ENCODE peak calls at places on chromosomes 1 and 21, in four cellular contexts. C, Q, U and V are unnamed samples.

GRCh38 chr1:9115656-9116205 is 13.2 kb downstream of the GPR157 start:
- DNase-seq in C (no peak), Q (peak; percentile 49), U (no peak), V (no peak)

GRCh38 chr1:98399219-98399618 is 262.3 kb upstream of the SNX7 start:
- DNase-seq in C (no peak), Q (no peak), U (no peak), V (no peak)

GRCh38 chr1:67134692-67135091 is at the start of gene C1orf141:
- DNase-seq in C (no peak), Q (no peak), U (peak; percentile 8), V (peak; percentile 25)

GRCh38 chr1:210132582-210132981 is 100.0 kb upstream of the SERTAD4 start:
- DNase-seq in C (no peak), Q (peak; percentile 6), U (no peak), V (no peak)

GRCh38 chr1:156922986-156923564 is 2.6 kb downstream of the LRRC71 start:
- DNase-seq in C (no peak), Q (no peak), U (no peak), V (no peak)

GRCh38 chr1:228004331-228004871 is 2.4 kb upstream of the WNT3A start:
- DNase-seq in C (no peak), Q (peak; percentile 54), U (no peak), V (peak; percentile 84)

GRCh38 chr21:45087022-45087823 is 12.8 kb downstream of the ADARB1 start:
- DNase-seq in C (no peak), Q (no peak), U (no peak), V (no peak)

GRCh38 chr21:42313501-42313969 is 1.7 kb downstream of the TFF3 start:
- DNase-seq in C (peak; percentile 66), Q (no peak), U (no peak), V (no peak)

GRCh38 chr1:37410815-37411214 is 63.6 kb upstream of the ZC3H12A start:
- DNase-seq in C (no peak), Q (peak; percentile 27), U (no peak), V (no peak)

GRCh38 chr1:201290551-201290950 is 7.2 kb downstream of the PKP1 start:
- DNase-seq in C (no peak), Q (no peak), U (no peak), V (no peak)

GRCh38 chr1:176795929-176796328 is 333.0 kb downstream of the PAPPA2 start:
- DNase-seq in C (no peak), Q (no peak), U (no peak), V (no peak)

GRCh38 chr21:22585558-22585957 is 1587.3 kb downstream of the NCAM2 start:
- DNase-seq in C (no peak), Q (no peak), U (no peak), V (no peak)

GRCh38 chr1:16175610-16176553 is 20.0 kb upstream of the EPHA2 start:
- DNase-seq in C (peak; percentile 86), Q (no peak), U (peak; percentile 80), V (no peak)

GRCh38 chr1:225820522-225821120 is 10.7 kb downstream of the EPHX1 start:
- DNase-seq in C (no peak), Q (no peak), U (no peak), V (no peak)

GRCh38 chr21:45874716-45875415 is 106.7 kb upstream of the COL6A1 start:
- DNase-seq in C (peak; percentile 57), Q (no peak), U (no peak), V (no peak)

GRCh38 chr1:172779501-172779900 is 120.6 kb downstream of the FASLG start:
- DNase-seq in C (no peak), Q (no peak), U (no peak), V (no peak)

GRCh38 chr1:31672988-31673387 is 28.3 kb upstream of the PEF1 start:
- DNase-seq in C (no peak), Q (no peak), U (no peak), V (no peak)

GRCh38 chr1:160999376-160999775 is 21.6 kb downstream of the F11R start:
- DNase-seq in C (no peak), Q (no peak), U (no peak), V (no peak)

GRCh38 chr1:57546527-57546926 is 122.7 kb upstream of the DAB1 start:
- DNase-seq in C (no peak), Q (no peak), U (no peak), V (no peak)

GRCh38 chr1:15985611-15986272 is 9.8 kb upstream of the ZBTB17 start:
- DNase-seq in C (no peak), Q (no peak), U (no peak), V (no peak)

GRCh38 chr1:112508242-112509004 is at the start of gene WNT2B:
- DNase-seq in C (peak; percentile 49), Q (peak; percentile 39), U (peak; percentile 24), V (peak; percentile 79)

GRCh38 chr1:152786077-152786476 is at the start of gene LCE1E:
- DNase-seq in C (no peak), Q (peak; percentile 29), U (no peak), V (no peak)

GRCh38 chr1:205658943-205659581 is 21.2 kb downstream of the SLC45A3 start:
- DNase-seq in C (peak; percentile 81), Q (peak; percentile 78), U (peak; percentile 68), V (peak; percentile 90)

GRCh38 chr1:23026573-23026972 is 7.3 kb downstream of the KDM1A start:
- DNase-seq in C (no peak), Q (no peak), U (no peak), V (no peak)

GRCh38 chr1:225962440-225962975 is 21.5 kb upstream of the LEFTY2 start:
- DNase-seq in C (peak; percentile 76), Q (peak; percentile 73), U (peak; percentile 47), V (peak; percentile 86)

GRCh38 chr1:212108187-212108586 is 72.6 kb downstream of the DTL start:
- DNase-seq in C (no peak), Q (no peak), U (no peak), V (no peak)

GRCh38 chr1:198157847-198158765 is 1.3 kb downstream of the NEK7 start:
- DNase-seq in C (peak; percentile 14), Q (peak; percentile 50), U (no peak), V (no peak)

GRCh38 chr1:246122071-246122470 is 385.0 kb downstream of the SMYD3 start:
- DNase-seq in C (no peak), Q (no peak), U (no peak), V (no peak)

GRCh38 chr1:6485937-6486250 is 5.6 kb downstream of the PLEKHG5 start:
- DNase-seq in C (no peak), Q (no peak), U (no peak), V (no peak)

GRCh38 chr21:38798481-38798882 is 7.2 kb upstream of the ETS2 start:
- DNase-seq in C (peak; percentile 84), Q (peak; percentile 24), U (no peak), V (no peak)

GRCh38 chr1:187041104-187041503 is 212.4 kb downstream of the PLA2G4A start:
- DNase-seq in C (no peak), Q (no peak), U (no peak), V (no peak)

GRCh38 chr1:10569531-10569930 is 94.8 kb downstream of the PEX14 start:
- DNase-seq in C (no peak), Q (no peak), U (no peak), V (no peak)

GRCh38 chr1:206121269-206121668 is 4.1 kb upstream of the AVPR1B start:
- DNase-seq in C (no peak), Q (no peak), U (no peak), V (no peak)

GRCh38 chr1:183674339-183674738 is 21.2 kb upstream of the APOBEC4 start:
- DNase-seq in C (no peak), Q (no peak), U (no peak), V (no peak)

GRCh38 chr1:183673605-183674150 is 20.6 kb upstream of the APOBEC4 start:
- DNase-seq in C (no peak), Q (no peak), U (no peak), V (no peak)

GRCh38 chr1:183675381-183675780 is 22.3 kb upstream of the APOBEC4 start:
- DNase-seq in C (no peak), Q (no peak), U (no peak), V (no peak)

GRCh38 chr1:183675883-183676282 is 22.8 kb upstream of the APOBEC4 start:
- DNase-seq in C (no peak), Q (no peak), U (no peak), V (no peak)

DNA sequence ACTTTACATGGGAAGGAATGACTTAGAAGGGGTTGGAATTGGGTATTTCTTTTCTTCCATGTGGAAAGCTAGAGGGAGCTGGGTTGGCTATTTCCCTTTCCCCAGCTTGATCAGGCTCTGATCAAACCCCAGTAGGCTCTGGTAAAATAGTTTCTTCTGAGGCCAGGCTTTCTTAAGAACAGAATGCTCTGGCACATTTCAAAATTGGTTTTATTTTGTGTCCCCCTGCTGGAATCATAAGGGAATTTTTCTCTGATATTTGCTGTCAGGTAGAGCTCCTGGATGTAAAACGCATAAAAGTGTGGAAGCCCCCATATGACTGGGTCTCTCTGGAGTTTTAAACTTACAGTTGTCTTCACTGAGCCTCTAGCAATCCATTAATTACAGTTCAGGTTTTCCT is 17.1 kb upstream of the APOBEC4 start:
- DNase-seq in C (no peak), Q (no peak), U (no peak), V (no peak)
- TF ChIP-seq CTCF in C (no peak), Q (no peak), U (no peak), V (no peak)

DNA sequence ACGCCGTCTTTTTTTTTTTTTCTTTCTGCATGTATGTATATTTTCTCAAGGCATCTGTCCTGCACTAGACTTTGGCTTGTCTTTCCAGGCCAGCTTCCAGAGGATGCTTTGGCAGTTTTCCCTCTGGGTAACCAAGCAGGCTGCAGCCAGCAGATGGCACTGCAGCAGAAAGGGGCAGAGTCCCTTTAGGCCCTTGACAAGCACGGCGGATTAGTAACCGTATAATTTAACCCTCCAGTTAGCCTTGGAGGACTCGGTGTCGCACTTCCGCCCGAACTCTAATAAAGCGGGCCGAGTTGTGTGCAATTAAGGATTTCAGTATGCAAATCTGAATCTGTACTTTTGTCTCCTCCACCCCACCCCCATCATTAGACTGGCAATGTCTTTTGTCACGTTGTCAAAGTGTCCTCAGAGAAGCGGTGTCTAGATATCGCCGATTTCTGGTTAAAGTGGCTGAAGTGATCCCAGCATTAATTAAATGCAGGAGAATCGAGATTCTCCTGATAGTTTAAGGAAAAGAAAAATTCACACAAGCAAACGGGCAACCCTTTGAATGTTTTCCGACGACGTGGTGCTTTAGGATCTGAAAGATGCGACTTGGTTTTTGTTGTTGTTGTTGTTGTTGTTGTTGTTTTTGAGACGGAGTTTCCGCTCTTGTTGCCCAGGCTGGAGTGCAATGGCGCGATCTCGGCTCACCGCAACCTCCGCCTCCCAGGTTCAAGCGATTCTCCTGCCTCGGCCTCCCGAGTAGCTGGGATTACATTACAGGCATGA is 1.1 kb upstream of the TMEM167B start:
- DNase-seq in C (peak; percentile 85), Q (no peak), U (peak; percentile 71), V (no peak)
- TF ChIP-seq CTCF in C (peak; percentile 52), Q (peak; percentile 41), U (peak; percentile 46), V (peak; percentile 50)

GRCh38 chr21:34890258-34890723 is 158.8 kb downstream of the RUNX1 start:
- DNase-seq in C (no peak), Q (no peak), U (no peak), V (no peak)
- TF ChIP-seq CTCF in C (no peak), Q (no peak), U (no peak), V (no peak)

GRCh38 chr1:106360252-106360651 is 696.2 kb upstream of the PRMT6 start:
- DNase-seq in C (no peak), Q (no peak), U (no peak), V (no peak)
- TF ChIP-seq CTCF in C (no peak), Q (no peak), U (no peak), V (no peak)

GRCh38 chr1:40979241-40980067 is at the start of gene CTPS1:
- DNase-seq in C (peak; percentile 96), Q (peak; percentile 97), U (peak; percentile 93), V (peak; percentile 99)
- TF ChIP-seq CTCF in C (no peak), Q (peak; percentile 36), U (no peak), V (peak; percentile 45)